ENCODE peak calls at places on chromosome 22, in seven cellular contexts. J is K562, I is hepatocyte, Q is lower lobe of right lung, M is Peyer's patch, K is glutamatergic neuron, O is neural crest cell. L is an unnamed sample.

GRCh38 chr22:36768141-36768540 is 7.8 kb downstream of the IFT27 start:
- DNase-seq in I (no peak), Q (no peak), J (no peak), K (no peak), O (no peak), M (no peak), L (no peak)

GRCh38 chr22:43128928-43129424 is 14.2 kb downstream of the MCAT start:
- DNase-seq in M (peak), Q (no peak), I (peak), O (no peak), K (no peak), J (peak), L (no peak)

GRCh38 chr22:28075260-28075981 is 156.4 kb upstream of the PITPNB start:
- DNase-seq in I (peak), Q (peak), J (no peak), O (no peak), K (no peak), M (peak), L (no peak)

GRCh38 chr22:23207786-23208325 is 27.5 kb downstream of the BCR start:
- DNase-seq in M (peak), J (peak), I (no peak), K (no peak), Q (no peak), O (no peak), L (no peak)

GRCh38 chr22:49666146-49666809 is 161.4 kb downstream of the BRD1 start:
- DNase-seq in M (peak), I (no peak), O (no peak), J (no peak), K (no peak), Q (peak), L (no peak)

GRCh38 chr22:42280836-42281235 is 10.4 kb upstream of the TCF20 start:
- DNase-seq in M (no peak), I (no peak), J (no peak), O (no peak), K (no peak), Q (no peak), L (no peak)

GRCh38 chr22:49785841-49786451 is 41.7 kb downstream of the BRD1 start:
- DNase-seq in I (no peak), O (no peak), J (peak), K (no peak), M (no peak), Q (no peak), L (no peak)

GRCh38 chr22:29719894-29720645 is at the start of gene CABP7:
- DNase-seq in Q (no peak), O (no peak), K (peak), I (no peak), M (no peak), J (peak), L (no peak)

GRCh38 chr22:24474221-24474620 is 20.9 kb upstream of the UPB1 start:
- DNase-seq in J (no peak), Q (no peak), K (no peak), O (no peak), I (peak), M (no peak), L (no peak)

GRCh38 chr22:27718186-27719032 is 83.1 kb downstream of the MN1 start:
- DNase-seq in Q (peak), O (no peak), M (peak), J (peak), I (peak), K (no peak), L (peak)

GRCh38 chr22:27628341-27628740 is 173.2 kb downstream of the MN1 start:
- DNase-seq in O (no peak), M (no peak), J (no peak), K (no peak), I (no peak), Q (no peak), L (no peak)

GRCh38 chr22:31248965-31249940 is 37.2 kb downstream of the LIMK2 start:
- DNase-seq in K (no peak), I (peak), M (no peak), O (no peak), Q (no peak), J (no peak), L (no peak)

GRCh38 chr22:29369460-29369859 is 18.9 kb downstream of the AP1B1 start:
- DNase-seq in J (peak), Q (peak), I (peak), K (no peak), M (peak), O (peak), L (peak)

GRCh38 chr22:39592104-39593060 is 21.8 kb downstream of the CACNA1I start:
- DNase-seq in I (peak), K (peak), O (no peak), J (no peak), Q (no peak), M (no peak), L (no peak)

GRCh38 chr22:49582171-49582570 is 245.5 kb downstream of the BRD1 start:
- DNase-seq in I (no peak), Q (no peak), O (peak), J (no peak), K (no peak), M (no peak), L (no peak)

GRCh38 chr22:46337870-46338269 is 2.4 kb downstream of the TRMU start:
- DNase-seq in O (no peak), M (no peak), K (no peak), Q (peak), I (no peak), J (no peak), L (peak)

GRCh38 chr22:37824674-37825641 is 1.8 kb downstream of the GALR3 start:
- DNase-seq in J (no peak), M (no peak), K (peak), O (no peak), Q (no peak), I (no peak), L (no peak)

GRCh38 chr22:46970411-46971123 is 208.1 kb downstream of the TBC1D22A start:
- DNase-seq in I (no peak), M (no peak), O (no peak), K (no peak), Q (no peak), J (no peak), L (no peak)

GRCh38 chr22:37601540-37602442 is 6.8 kb upstream of the GGA1 start:
- DNase-seq in K (no peak), J (no peak), O (peak), Q (no peak), I (peak), M (peak), L (no peak)

GRCh38 chr22:30806391-30806861 is 111.8 kb downstream of the OSBP2 start:
- DNase-seq in J (no peak), K (peak), Q (no peak), M (no peak), O (no peak), I (no peak), L (no peak)

GRCh38 chr22:48885271-48885918 is 942.3 kb downstream of the BRD1 start:
- DNase-seq in Q (peak), M (peak), O (no peak), I (no peak), J (no peak), K (no peak), L (no peak)

GRCh38 chr22:48380016-48380665 is 1447.5 kb downstream of the BRD1 start:
- DNase-seq in Q (no peak), I (no peak), O (no peak), K (no peak), M (peak), J (no peak), L (no peak)

GRCh38 chr22:30485362-30485988 is 13.7 kb upstream of the SEC14L3 start:
- DNase-seq in J (peak), K (peak), M (peak), I (peak), Q (peak), O (peak), L (peak)

GRCh38 chr22:44698531-44699421 is 3.2 kb upstream of the PRR5 start:
- DNase-seq in I (peak), Q (no peak), O (no peak), J (no peak), K (no peak), M (no peak), L (no peak)

GRCh38 chr22:32951807-32952153 is 106.4 kb downstream of the SYN3 start:
- DNase-seq in O (no peak), K (peak), Q (peak), J (no peak), M (no peak), I (no peak), L (no peak)

GRCh38 chr22:45227645-45228400 is 12.9 kb downstream of the KIAA0930 start:
- DNase-seq in M (no peak), J (no peak), I (no peak), O (no peak), K (no peak), Q (peak), L (peak)

GRCh38 chr22:50544746-50545253 is 899 bp upstream of the KLHDC7B start:
- DNase-seq in J (no peak), K (no peak), Q (peak), I (peak), M (peak), O (no peak), L (no peak)

GRCh38 chr22:50313600-50313999 is 6.2 kb upstream of the PLXNB2 start:
- DNase-seq in M (peak), K (peak), I (peak), Q (peak), J (no peak), O (no peak), L (no peak)

GRCh38 chr22:44543781-44544181 is 45.7 kb upstream of the RTL6 start:
- DNase-seq in J (no peak), I (peak), K (no peak), Q (no peak), M (no peak), O (no peak), L (no peak)

GRCh38 chr22:29799217-29799680 is 32.1 kb downstream of the UQCR10 start:
- DNase-seq in Q (peak), J (peak), I (peak), K (no peak), M (peak), O (no peak), L (peak)

GRCh38 chr22:31083923-31084810 is 3.0 kb downstream of the SMTN start:
- DNase-seq in K (no peak), M (no peak), I (no peak), J (no peak), O (no peak), Q (no peak), L (peak)

GRCh38 chr22:37267661-37268413 is 14.5 kb upstream of the CYTH4 start:
- DNase-seq in O (no peak), Q (peak), J (no peak), I (no peak), M (no peak), K (no peak), L (peak)

GRCh38 chr22:27502327-27502726 is 299.2 kb downstream of the MN1 start:
- DNase-seq in K (no peak), O (no peak), J (no peak), M (no peak), Q (no peak), I (no peak), L (no peak)

GRCh38 chr22:43553451-43554258 is 141.8 kb downstream of the MPPED1 start:
- DNase-seq in I (no peak), K (no peak), M (peak), Q (no peak), J (no peak), O (no peak), L (no peak)

GRCh38 chr22:30575011-30575671 is 676 bp upstream of the GAL3ST1 start:
- DNase-seq in J (no peak), O (no peak), M (no peak), Q (no peak), K (no peak), I (peak), L (no peak)

DNA sequence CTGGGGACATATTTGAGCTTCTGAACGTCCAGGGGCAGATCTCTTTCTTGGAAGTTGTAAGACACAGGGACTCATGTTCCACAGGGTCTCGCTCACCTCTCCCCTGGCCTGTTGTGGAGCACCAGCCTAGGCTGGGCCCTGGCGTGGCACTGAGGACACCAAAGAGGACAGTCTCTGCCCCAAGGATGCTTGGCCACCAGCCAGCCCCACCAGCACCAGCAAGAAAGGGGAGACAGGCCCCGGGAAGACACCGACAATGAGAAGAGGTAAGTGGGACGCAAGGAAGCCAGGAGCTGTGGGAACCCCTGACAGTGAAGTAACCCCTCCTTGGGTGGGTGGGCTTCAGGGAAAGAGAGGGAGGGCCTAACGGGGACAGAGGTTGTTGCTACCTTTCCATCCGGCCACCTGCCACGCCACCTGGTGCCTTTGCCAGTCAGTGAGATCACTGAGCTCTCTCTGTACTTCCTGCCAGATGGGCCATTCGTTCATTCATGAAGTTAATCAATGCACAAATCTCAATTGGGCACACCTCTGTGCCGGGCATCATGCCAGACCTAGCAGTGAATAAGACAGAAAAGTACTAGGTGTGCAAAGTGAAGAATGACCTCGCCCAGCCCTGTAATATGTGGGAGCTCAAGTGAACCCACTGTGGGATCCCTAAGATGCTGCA is 11.1 kb downstream of the APOL5 start:
- DNase-seq in I (no peak), M (peak), K (no peak), J (no peak), Q (no peak), O (no peak), L (no peak)
- TF ChIP-seq CTCF in I (no peak), M (no peak), K (no peak), J (no peak), Q (no peak), O (no peak), L (no peak)

DNA sequence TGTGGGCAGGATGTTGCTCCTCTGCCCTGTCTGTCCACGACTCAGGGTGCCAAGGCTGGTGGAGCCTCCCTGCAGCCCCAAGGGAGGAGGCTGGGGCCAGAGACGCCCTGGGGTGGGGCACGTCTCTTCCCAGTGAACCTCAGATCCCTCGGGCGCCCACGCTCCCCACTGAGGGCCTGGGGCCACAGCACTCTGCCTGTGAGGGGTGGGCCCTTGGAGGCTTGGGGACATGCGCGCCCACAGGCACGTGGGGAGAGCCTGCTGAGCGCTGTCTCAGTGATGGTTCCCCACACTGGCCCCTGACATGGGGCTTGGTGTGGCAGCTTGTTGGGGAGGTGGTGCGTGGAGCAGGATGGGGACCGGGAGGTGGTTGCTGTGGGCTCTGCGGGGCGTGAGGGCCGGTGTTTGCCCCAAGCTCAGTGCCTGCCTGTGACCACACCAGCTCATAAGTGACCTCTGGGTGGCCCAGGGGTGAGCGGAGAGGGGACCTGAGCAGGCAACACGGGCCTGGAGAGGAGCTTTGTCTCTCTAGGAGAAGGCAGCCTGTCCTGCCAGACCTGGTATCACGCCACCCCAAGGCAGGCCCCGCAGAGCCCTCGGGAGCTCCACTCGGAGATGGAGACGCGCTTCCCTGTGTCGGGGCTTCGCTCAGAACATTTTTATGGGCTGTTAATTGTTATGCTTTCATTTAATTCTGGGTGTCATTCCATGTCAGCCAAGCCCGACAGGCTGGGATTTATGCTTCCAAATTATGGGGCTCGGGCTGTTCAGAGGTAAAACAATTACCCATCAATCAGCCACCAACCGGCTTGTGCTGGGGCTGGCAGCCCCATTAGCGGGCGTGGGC is 27.4 kb upstream of the CCDC188 start:
- DNase-seq in I (no peak), K (no peak), M (no peak), Q (no peak), O (no peak), J (no peak), L (no peak)
- TF ChIP-seq CTCF in I (no peak), K (no peak), M (no peak), Q (no peak), O (no peak), J (no peak), L (no peak)

DNA sequence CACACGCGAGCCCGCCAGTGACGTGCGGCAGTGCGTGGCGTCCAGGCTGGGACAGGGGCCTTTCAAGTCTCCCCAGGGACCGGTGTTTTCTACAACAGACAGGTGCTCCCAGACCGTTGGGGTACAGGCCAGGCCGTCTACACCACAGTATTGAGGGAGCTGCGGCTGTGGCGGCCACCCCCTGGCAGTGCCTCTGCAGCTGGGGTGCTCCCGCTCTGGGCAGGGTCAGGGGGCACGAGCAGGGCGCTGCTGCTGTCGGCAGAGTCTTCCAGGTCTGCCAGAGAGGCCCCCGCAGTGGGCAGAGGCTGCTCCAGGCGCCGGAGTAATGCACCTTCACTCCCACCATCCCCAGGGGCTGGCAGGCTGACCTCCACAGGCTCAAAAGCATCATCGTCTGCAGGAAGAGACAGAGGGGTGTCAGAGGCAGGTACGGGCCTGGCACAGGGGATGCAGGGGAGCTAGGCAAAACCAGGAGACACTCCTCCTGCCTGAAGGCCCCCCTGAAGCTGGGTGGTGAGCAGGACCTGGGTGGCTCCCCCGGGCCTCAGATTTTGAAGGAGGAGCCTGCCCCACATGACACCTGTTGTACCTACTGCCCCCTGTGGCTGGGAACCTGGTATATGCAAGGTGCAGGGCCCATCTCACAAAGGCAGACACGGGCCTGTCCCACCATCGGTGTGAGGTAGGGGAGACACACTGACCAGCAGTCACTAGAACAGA is 83.3 kb downstream of the DGCR2 start:
- DNase-seq in M (peak), O (no peak), I (no peak), K (no peak), Q (peak), J (no peak), L (no peak)
- TF ChIP-seq CTCF in M (no peak), O (no peak), I (no peak), K (no peak), Q (no peak), J (no peak), L (no peak)

GRCh38 chr22:17119481-17120202 is 1.5 kb downstream of the TMEM121B start:
- DNase-seq in O (peak), M (no peak), K (peak), J (peak), Q (no peak), I (no peak), L (no peak)
- TF ChIP-seq CTCF in O (peak), M (no peak), K (peak), J (peak), Q (peak), I (no peak), L (peak)

GRCh38 chr22:17098379-17098819 is 13.6 kb downstream of the IL17RA start:
- DNase-seq in O (no peak), J (peak), Q (peak), K (no peak), I (no peak), M (no peak), L (peak)
- TF ChIP-seq CTCF in O (no peak), J (no peak), Q (no peak), K (no peak), I (no peak), M (no peak), L (no peak)

DNA sequence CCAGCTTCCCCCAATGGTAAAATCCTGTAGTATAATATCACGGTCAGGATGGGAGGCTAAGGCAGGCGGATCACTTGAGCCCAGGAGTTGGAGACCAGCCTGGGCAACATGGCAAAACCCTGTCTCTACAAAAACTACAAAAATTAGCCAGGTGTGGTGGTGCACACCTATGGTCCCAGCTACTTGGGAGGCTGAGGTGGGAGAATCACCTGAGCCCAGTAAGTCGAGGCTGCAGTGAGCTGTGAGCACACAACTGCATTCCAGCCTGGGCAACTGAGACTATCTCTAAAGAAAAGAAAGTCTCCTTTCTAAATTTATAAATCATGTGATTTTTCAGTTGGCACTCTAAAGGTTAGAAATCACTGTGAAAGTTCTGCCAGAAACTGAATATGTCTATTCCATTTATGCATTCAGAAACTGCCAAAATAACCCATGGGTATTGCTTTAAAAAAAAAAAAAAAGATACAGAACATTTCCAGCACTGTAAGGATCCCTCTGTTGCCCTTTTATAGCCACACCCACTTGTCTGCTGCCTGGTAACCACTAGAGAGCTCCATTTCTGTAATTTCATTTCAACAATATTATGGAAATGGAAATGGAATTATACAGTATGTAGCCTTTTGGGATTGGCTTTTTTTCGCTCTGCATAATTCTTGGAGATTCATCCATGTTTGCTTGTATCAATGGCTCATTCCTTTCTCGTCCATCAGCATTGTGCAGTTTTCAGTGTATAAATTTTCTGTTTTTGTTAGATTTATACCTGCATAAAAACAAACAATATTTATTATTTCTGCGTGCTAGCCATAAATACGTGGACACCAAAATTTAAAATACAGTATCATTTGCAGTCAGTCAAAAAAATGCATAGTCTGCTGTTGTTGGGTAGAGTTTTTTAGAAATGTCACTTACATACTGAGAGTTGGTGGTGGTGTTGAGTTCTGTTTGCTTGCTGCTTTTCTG is 9.4 kb downstream of the CDC45 start:
- DNase-seq in J (peak), K (no peak), Q (no peak), M (no peak), I (no peak), O (no peak), L (no peak)
- TF ChIP-seq CTCF in J (peak), K (no peak), Q (no peak), M (no peak), I (peak), O (no peak), L (no peak)